ENCODE peak calls at places on chromosomes 2 and 18, in nine cellular contexts. R is COLO829; A is GM04504; J is adrenal gland; V is SW 1271; D is HTR-8/SVneo; H is NCI-H2171 treated with DMSO at 0.1 percent for 48 hours; P is mesendoderm; K is stimulated activated naive CD8-positive, alpha-beta T cell treated with anti-CD3 and anti-CD28 coated beads, Interleukin-15, amount 100 ng/mL, for 72 hours. T is an unnamed sample.

GRCh38 chr18:23824704-23825103 is 135.5 kb downstream of the LAMA3 start:
- DNase-seq in H (no peak), R (no peak), D (no peak), P (no peak), K (no peak), J (no peak), V (no peak), A (no peak), T (no peak)

GRCh38 chr2:78427170-78427569 is 598.3 kb upstream of the REG3G start:
- DNase-seq in J (no peak), H (no peak), P (no peak), D (no peak), A (no peak), R (no peak), V (no peak), K (no peak), T (no peak)

GRCh38 chr18:76446321-76446720 is 48.7 kb downstream of the ZNF516 start:
- DNase-seq in P (no peak), J (peak; percentile 51), H (no peak), R (no peak), V (no peak), D (no peak), K (no peak), A (no peak), T (no peak)

GRCh38 chr18:62617793-62618591 is 95.2 kb downstream of the ZCCHC2 start:
- DNase-seq in R (no peak), H (no peak), K (no peak), A (no peak), V (no peak), J (no peak), D (no peak), P (no peak), T (no peak)

GRCh38 chr2:20430461-20431302 is 16.2 kb upstream of the RHOB start:
- DNase-seq in P (no peak), V (no peak), A (no peak), R (no peak), D (no peak), H (no peak), K (no peak), J (peak; percentile 34), T (no peak)

GRCh38 chr2:229715895-229716507 is 1.6 kb upstream of the DNER start:
- DNase-seq in J (peak; percentile 86), R (no peak), H (peak; percentile 45), V (no peak), D (no peak), P (peak; percentile 62), K (peak; percentile 31), A (no peak), T (no peak)

GRCh38 chr2:55840460-55840859 is 83.1 kb downstream of the EFEMP1 start:
- DNase-seq in H (no peak), D (no peak), R (no peak), A (no peak), V (no peak), K (no peak), J (no peak), P (no peak), T (no peak)

GRCh38 chr2:3682811-3683210 is 20.6 kb upstream of the DCDC2C start:
- DNase-seq in A (no peak), D (no peak), V (no peak), R (no peak), H (no peak), J (no peak), K (no peak), P (no peak), T (no peak)

GRCh38 chr2:143558665-143559064 is 429.4 kb downstream of the ARHGAP15 start:
- DNase-seq in H (no peak), A (peak; percentile 54), P (no peak), D (no peak), V (no peak), R (no peak), K (no peak), J (no peak), T (peak; percentile 45)

GRCh38 chr2:217064234-217065103 is 204.6 kb upstream of the TNP1 start:
- DNase-seq in J (peak; percentile 80), R (no peak), K (no peak), A (peak; percentile 37), P (peak; percentile 74), V (no peak), D (no peak), H (no peak), T (no peak)

GRCh38 chr2:37389984-37390765 is 45.7 kb downstream of the QPCT start:
- DNase-seq in H (peak; percentile 34), D (peak; percentile 88), J (no peak), R (peak; percentile 93), V (peak; percentile 70), P (peak; percentile 97), A (no peak), K (peak; percentile 60), T (no peak)

GRCh38 chr18:66872277-66872676 is 268.4 kb upstream of the CDH19 start:
- DNase-seq in V (no peak), H (peak; percentile 54), J (no peak), K (no peak), R (peak; percentile 18), D (no peak), P (no peak), A (no peak), T (no peak)

GRCh38 chr2:212728717-212729116 is 190.1 kb upstream of the ERBB4 start:
- DNase-seq in P (no peak), H (no peak), V (no peak), A (no peak), D (no peak), R (no peak), J (no peak), K (no peak), T (no peak)

GRCh38 chr2:10162586-10163497 is 40.3 kb downstream of the RRM2 start:
- DNase-seq in A (no peak), H (no peak), V (no peak), K (no peak), D (no peak), P (peak; percentile 36), J (no peak), R (no peak), T (no peak)

GRCh38 chr2:158665536-158666302 is 129.4 kb upstream of the DAPL1 start:
- DNase-seq in J (peak; percentile 68), H (peak; percentile 71), D (no peak), A (no peak), V (no peak), P (no peak), K (no peak), R (no peak), T (no peak)

GRCh38 chr2:24821433-24821891 is 28.2 kb downstream of the CENPO start:
- DNase-seq in J (no peak), A (no peak), V (no peak), P (no peak), D (no peak), K (no peak), H (no peak), R (no peak), T (no peak)

GRCh38 chr2:20291106-20291564 is 59.5 kb downstream of the PUM2 start:
- DNase-seq in K (no peak), A (peak; percentile 63), J (peak; percentile 72), D (peak; percentile 87), H (peak; percentile 64), R (peak; percentile 89), V (peak; percentile 82), P (peak; percentile 96), T (peak; percentile 23)

T was measured in AG04449.